ENCODE peak calls at places on chromosome 15, in five cellular contexts. H is ovary, Y is GM23338, G is gastrocnemius medialis, X is IMR-90. W is an unnamed sample. For H3K4me1, the result is how much of the 10 kb centered on the place peaks cover.

GRCh38 chr15:66848116-66848515 is 146.1 kb downstream of the SMAD6 start:
- DNase-seq in Y (no peak), G (no peak), H (no peak), X (no peak), W (peak)

GRCh38 chr15:80934761-80935221 is 54.8 kb downstream of the MESD start:
- DNase-seq in Y (peak), H (no peak), G (no peak), X (peak), W (no peak)

GRCh38 chr15:52657338-52657737 is 21.9 kb downstream of the ATOSA start:
- DNase-seq in G (no peak), H (no peak), Y (no peak), X (peak), W (no peak)

GRCh38 chr15:48855501-48856440 is 22.2 kb upstream of the EID1 start:
- DNase-seq in X (peak), G (no peak), Y (peak), H (no peak), W (no peak)

GRCh38 chr15:73109751-73110150 is 57.5 kb downstream of the NEO1 start:
- DNase-seq in G (no peak), X (no peak), H (no peak), Y (no peak), W (no peak)

GRCh38 chr15:96947830-96948229 is 617.3 kb downstream of the NR2F2 start:
- DNase-seq in G (no peak), Y (peak), X (no peak), H (no peak), W (no peak)

GRCh38 chr15:42863572-42864239 is 56.9 kb downstream of the TTBK2 start:
- DNase-seq in G (no peak), X (no peak), H (no peak), Y (no peak), W (no peak)

GRCh38 chr15:78018968-78019644 is 58.4 kb downstream of the TBC1D2B start:
- DNase-seq in H (no peak), G (no peak), X (no peak), Y (no peak), W (no peak)

GRCh38 chr15:30046414-30046813 is 36.3 kb upstream of the GOLGA8J start:
- DNase-seq in H (no peak), G (no peak), X (no peak), Y (no peak), W (no peak)

GRCh38 chr15:101490922-101491738 is 1.6 kb upstream of the PCSK6 start:
- DNase-seq in X (no peak), H (no peak), G (no peak), Y (no peak), W (no peak)

GRCh38 chr15:77578641-77579372 is 53.9 kb downstream of the LINGO1 start:
- DNase-seq in Y (no peak), X (no peak), G (no peak), H (no peak), W (peak)

GRCh38 chr15:85005319-85005718 is 23.7 kb downstream of the PDE8A start:
- DNase-seq in X (no peak), Y (no peak), G (no peak), H (no peak), W (no peak)
- TF ChIP-seq CTCF in X (peak), Y (no peak), G (no peak), H (no peak), W (peak)

GRCh38 chr15:75695206-75695605 is 17.4 kb downstream of the CSPG4 start:
- DNase-seq in G (no peak), X (no peak), Y (peak), H (peak), W (peak)
- H3K4me1 ChIP-seq in G (under half), X (under half), Y (under half), H (under half), W (under half)

GRCh38 chr15:36844453-36845094 is 255.8 kb downstream of the MEIS2 start:
- DNase-seq in Y (peak), X (peak), G (no peak), H (no peak), W (no peak)
- TF ChIP-seq CTCF in Y (peak), X (no peak), G (no peak), H (no peak), W (no peak)

GRCh38 chr15:99125061-99125990 is 20.4 kb downstream of the SYNM start:
- DNase-seq in G (peak), X (no peak), Y (no peak), H (no peak), W (peak)
- H3K4me1 ChIP-seq in G (half or more), X (under half), Y (under half), H (under half), W (under half)

DNA sequence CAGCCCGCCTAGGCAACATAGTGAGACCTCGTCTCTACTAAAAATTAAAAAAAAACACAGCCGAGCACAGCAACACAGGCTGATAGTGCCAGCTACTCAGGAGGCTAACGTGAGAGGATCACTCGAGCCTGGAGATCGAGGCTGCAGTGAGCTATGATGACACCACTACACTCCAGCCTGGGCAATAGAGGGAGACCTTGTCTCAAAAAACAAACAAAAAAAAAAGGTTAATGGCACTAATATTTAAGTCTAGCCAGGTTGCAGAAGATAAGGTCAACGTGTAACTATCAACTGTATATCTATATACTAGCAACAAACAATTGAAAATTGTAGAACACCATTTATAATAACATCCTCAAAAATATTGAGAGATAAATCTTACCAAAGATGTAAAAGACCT is 75.1 kb downstream of the MYO9A start:
- DNase-seq in G (no peak), Y (no peak), H (no peak), X (no peak), W (no peak)
- TF ChIP-seq CTCF in G (peak), Y (peak), H (no peak), X (no peak), W (no peak)

GRCh38 chr15:92817339-92817886 is 82.7 kb upstream of the CHD2 start:
- DNase-seq in G (no peak), Y (no peak), H (no peak), X (no peak), W (peak)

GRCh38 chr15:92819312-92820232 is 80.6 kb upstream of the CHD2 start:
- DNase-seq in H (no peak), G (no peak), X (no peak), Y (peak), W (no peak)

GRCh38 chr15:92820233-92821021 is 79.7 kb upstream of the CHD2 start:
- DNase-seq in X (peak), Y (peak), H (peak), G (peak), W (peak)

GRCh38 chr15:92821491-92822116 is 78.5 kb upstream of the CHD2 start:
- DNase-seq in X (peak), G (no peak), H (no peak), Y (no peak), W (no peak)

GRCh38 chr15:92818658-92819311 is 81.3 kb upstream of the CHD2 start:
- DNase-seq in X (no peak), Y (no peak), G (no peak), H (no peak), W (peak)
- H3K4me1 ChIP-seq in X (under half), Y (half or more), G (under half), H (under half), W (under half)

DNA sequence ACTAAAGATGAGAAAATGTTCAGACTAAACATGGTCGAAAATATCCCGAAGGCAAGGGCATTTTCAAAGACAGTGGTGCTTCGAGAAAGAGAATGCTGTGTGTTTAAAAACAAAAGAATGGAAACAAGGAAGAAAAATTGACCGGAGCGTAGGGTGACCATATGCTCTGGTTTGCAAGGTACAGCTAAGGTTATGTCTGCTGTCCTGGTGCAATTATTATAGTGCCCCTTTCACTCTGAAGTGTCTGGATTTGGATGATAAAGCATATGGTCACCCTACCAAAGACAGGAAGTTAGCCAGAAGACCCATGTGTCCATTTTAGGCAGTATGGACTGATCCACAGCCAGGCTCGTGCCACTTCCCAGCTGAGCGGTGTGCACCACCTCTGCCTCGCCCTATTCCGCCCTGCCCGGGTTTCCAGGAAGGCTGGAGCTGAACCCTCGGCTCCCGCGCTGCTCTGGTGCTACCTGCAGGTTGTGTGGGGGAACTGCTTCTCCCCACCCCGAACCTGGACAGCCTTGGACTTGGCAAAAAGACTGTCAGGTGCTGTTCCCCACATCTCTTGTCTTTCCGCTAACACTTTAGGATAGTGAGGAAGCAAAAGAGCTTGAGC is 25.2 kb downstream of the GOLGA6D start:
- DNase-seq in X (no peak), G (no peak), H (no peak), Y (peak), W (peak)
- TF ChIP-seq CTCF in X (peak), G (no peak), H (no peak), Y (peak), W (peak)

GRCh38 chr15:74432271-74432967 is 1.3 kb downstream of the SEMA7A start:
- DNase-seq in X (no peak), Y (no peak), H (no peak), G (no peak), W (no peak)
- H3K4me1 ChIP-seq in X (under half), Y (under half), H (under half), G (under half), W (under half)

DNA sequence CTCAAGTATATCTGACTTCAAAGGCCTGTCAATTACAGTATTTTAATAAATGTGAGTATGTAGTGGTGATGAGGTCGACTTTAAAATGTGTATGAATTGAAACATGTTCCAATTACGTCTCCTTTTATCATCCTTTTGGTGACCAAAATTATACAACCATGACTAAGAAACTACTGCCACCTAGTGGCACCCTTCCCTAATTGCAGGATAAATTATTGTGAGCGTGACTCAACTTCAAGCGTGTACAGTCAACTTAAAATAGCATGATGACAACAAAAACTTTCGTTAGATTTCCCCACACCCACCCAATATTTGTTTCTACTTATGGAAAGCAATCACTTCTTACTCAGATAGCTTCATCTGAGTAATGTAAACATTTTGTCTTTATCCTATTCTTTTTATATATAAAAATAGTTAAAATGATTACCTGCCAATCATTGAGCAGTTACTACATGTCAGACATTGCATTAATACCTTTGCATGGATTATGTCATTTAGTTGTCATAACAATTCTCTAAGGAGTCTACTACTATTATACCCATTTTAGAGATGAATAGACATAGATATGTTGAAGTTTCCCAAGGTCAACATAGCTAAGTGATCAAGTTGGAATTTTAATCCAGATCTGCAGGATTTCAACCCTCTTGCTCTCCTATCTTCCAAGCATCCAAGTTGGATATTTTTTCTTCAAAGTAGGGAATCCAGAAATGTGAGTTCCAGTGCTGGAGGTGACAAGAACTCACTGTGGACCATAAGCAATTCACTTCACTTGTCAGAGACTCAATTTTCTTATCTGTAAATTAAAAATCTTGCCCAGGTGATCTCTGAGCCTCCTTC is 106.0 kb downstream of the MEX3B start:
- DNase-seq in H (no peak), G (no peak), Y (peak), X (peak), W (no peak)
- TF ChIP-seq CTCF in H (no peak), G (peak), Y (peak), X (peak), W (peak)

GRCh38 chr15:28888302-28888894 is 2.6 kb downstream of the APBA2 start:
- DNase-seq in H (no peak), G (no peak), X (no peak), Y (no peak), W (no peak)
- H3K4me1 ChIP-seq in H (under half), G (under half), X (under half), Y (under half), W (under half)

W was measured in RWPE2.